ENCODE peak calls at places on chromosome 17, in seven cellular contexts. One of them, this sample, is unnamed.

GRCh38 chr17:60087882-60088669 is 9.4 kb upstream of the HEATR6 start:
- DNase-seq in spleen: no peak
- DNase-seq in NCI-H1105: no peak
- DNase-seq in kidney: no peak
- DNase-seq in IMR-90: no peak
- DNase-seq in A549: peak
- DNase-seq in iPS-NIHi11: peak
- DNase-seq in this sample: no peak

GRCh38 chr17:76737676-76738467 is at the start of gene MFSD11:
- DNase-seq in spleen: peak
- DNase-seq in A549: peak
- DNase-seq in kidney: peak
- DNase-seq in iPS-NIHi11: peak
- DNase-seq in IMR-90: peak
- DNase-seq in NCI-H1105: peak
- DNase-seq in this sample: peak

GRCh38 chr17:71494456-71494855 is 626.4 kb upstream of the SOX9 start:
- DNase-seq in kidney: no peak
- DNase-seq in iPS-NIHi11: peak
- DNase-seq in A549: no peak
- DNase-seq in IMR-90: no peak
- DNase-seq in NCI-H1105: no peak
- DNase-seq in spleen: no peak
- DNase-seq in this sample: no peak

GRCh38 chr17:50638851-50639767 is 4.4 kb downstream of the ABCC3 start:
- DNase-seq in IMR-90: peak
- DNase-seq in spleen: peak
- DNase-seq in iPS-NIHi11: peak
- DNase-seq in kidney: peak
- DNase-seq in A549: peak
- DNase-seq in NCI-H1105: peak
- DNase-seq in this sample: peak

GRCh38 chr17:76527430-76528111 is 9.9 kb downstream of the CYGB start:
- DNase-seq in iPS-NIHi11: peak
- DNase-seq in A549: no peak
- DNase-seq in spleen: peak
- DNase-seq in kidney: peak
- DNase-seq in NCI-H1105: no peak
- DNase-seq in IMR-90: peak
- DNase-seq in this sample: peak

GRCh38 chr17:38693700-38694329 is 11.3 kb upstream of the MLLT6 start:
- DNase-seq in IMR-90: peak
- DNase-seq in NCI-H1105: no peak
- DNase-seq in iPS-NIHi11: peak
- DNase-seq in kidney: peak
- DNase-seq in A549: no peak
- DNase-seq in spleen: peak
- DNase-seq in this sample: no peak

GRCh38 chr17:7523033-7523432 is 25.8 kb upstream of the TNFSF12 start:
- DNase-seq in spleen: peak
- DNase-seq in iPS-NIHi11: peak
- DNase-seq in NCI-H1105: no peak
- DNase-seq in kidney: peak
- DNase-seq in A549: no peak
- DNase-seq in IMR-90: no peak
- DNase-seq in this sample: no peak

GRCh38 chr17:373616-374225 is 21.1 kb upstream of the RPH3AL start:
- DNase-seq in spleen: peak
- DNase-seq in A549: no peak
- DNase-seq in NCI-H1105: no peak
- DNase-seq in IMR-90: no peak
- DNase-seq in iPS-NIHi11: no peak
- DNase-seq in kidney: no peak
- DNase-seq in this sample: no peak

GRCh38 chr17:49414271-49414621 is 436 bp downstream of the PHB1 start:
- DNase-seq in iPS-NIHi11: no peak
- DNase-seq in NCI-H1105: no peak
- DNase-seq in IMR-90: no peak
- DNase-seq in spleen: no peak
- DNase-seq in kidney: no peak
- DNase-seq in A549: peak
- DNase-seq in this sample: no peak

GRCh38 chr17:77677210-77677609 is 281.3 kb upstream of the TNRC6C start:
- DNase-seq in IMR-90: no peak
- DNase-seq in iPS-NIHi11: no peak
- DNase-seq in kidney: no peak
- DNase-seq in A549: no peak
- DNase-seq in spleen: peak
- DNase-seq in NCI-H1105: no peak
- DNase-seq in this sample: no peak

GRCh38 chr17:49108318-49108717 is 24.3 kb upstream of the B4GALNT2 start:
- DNase-seq in iPS-NIHi11: peak
- DNase-seq in kidney: no peak
- DNase-seq in spleen: no peak
- DNase-seq in NCI-H1105: no peak
- DNase-seq in IMR-90: peak
- DNase-seq in A549: peak
- DNase-seq in this sample: peak

GRCh38 chr17:8153550-8153956 is 1.3 kb upstream of the PER1 start:
- DNase-seq in kidney: peak
- DNase-seq in IMR-90: peak
- DNase-seq in A549: peak
- DNase-seq in iPS-NIHi11: no peak
- DNase-seq in NCI-H1105: no peak
- DNase-seq in spleen: no peak
- DNase-seq in this sample: peak

GRCh38 chr17:42276609-42277341 is 584 bp upstream of the STAT5B start:
- DNase-seq in spleen: peak
- DNase-seq in iPS-NIHi11: peak
- DNase-seq in IMR-90: peak
- DNase-seq in A549: peak
- DNase-seq in kidney: peak
- DNase-seq in NCI-H1105: no peak
- DNase-seq in this sample: peak

GRCh38 chr17:1304522-1304921 is 25.1 kb downstream of the TRARG1 start:
- DNase-seq in kidney: no peak
- DNase-seq in spleen: no peak
- DNase-seq in A549: no peak
- DNase-seq in NCI-H1105: no peak
- DNase-seq in IMR-90: no peak
- DNase-seq in iPS-NIHi11: no peak
- DNase-seq in this sample: no peak

GRCh38 chr17:77690271-77691161 is 268.0 kb upstream of the TNRC6C start:
- DNase-seq in iPS-NIHi11: no peak
- DNase-seq in kidney: no peak
- DNase-seq in NCI-H1105: no peak
- DNase-seq in IMR-90: no peak
- DNase-seq in spleen: no peak
- DNase-seq in A549: no peak
- DNase-seq in this sample: no peak

GRCh38 chr17:9406046-9406631 is 169.5 kb downstream of the STX8 start:
- DNase-seq in NCI-H1105: no peak
- DNase-seq in iPS-NIHi11: no peak
- DNase-seq in spleen: no peak
- DNase-seq in A549: no peak
- DNase-seq in IMR-90: peak
- DNase-seq in kidney: no peak
- DNase-seq in this sample: no peak

GRCh38 chr17:79532107-79532790 is 78.6 kb downstream of the RBFOX3 start:
- DNase-seq in IMR-90: no peak
- DNase-seq in iPS-NIHi11: no peak
- DNase-seq in spleen: peak
- DNase-seq in A549: no peak
- DNase-seq in NCI-H1105: no peak
- DNase-seq in kidney: peak
- DNase-seq in this sample: no peak

GRCh38 chr17:42670199-42670924 is 6.4 kb downstream of the PLEKHH3 start:
- DNase-seq in spleen: peak
- DNase-seq in kidney: peak
- DNase-seq in iPS-NIHi11: peak
- DNase-seq in IMR-90: no peak
- DNase-seq in NCI-H1105: no peak
- DNase-seq in A549: no peak
- DNase-seq in this sample: no peak

GRCh38 chr17:15494821-15495220 is 27.4 kb upstream of the CDRT4 start:
- DNase-seq in spleen: no peak
- DNase-seq in iPS-NIHi11: no peak
- DNase-seq in NCI-H1105: no peak
- DNase-seq in kidney: no peak
- DNase-seq in IMR-90: no peak
- DNase-seq in A549: no peak
- DNase-seq in this sample: no peak

GRCh38 chr17:55661359-55661758 is 61.3 kb downstream of the TMEM100 start:
- DNase-seq in A549: no peak
- DNase-seq in iPS-NIHi11: no peak
- DNase-seq in kidney: no peak
- DNase-seq in NCI-H1105: no peak
- DNase-seq in spleen: no peak
- DNase-seq in IMR-90: no peak
- DNase-seq in this sample: no peak

GRCh38 chr17:75642221-75643032 is 9.2 kb downstream of the SMIM5 start:
- DNase-seq in spleen: no peak
- DNase-seq in iPS-NIHi11: no peak
- DNase-seq in IMR-90: no peak
- DNase-seq in A549: no peak
- DNase-seq in kidney: peak
- DNase-seq in NCI-H1105: no peak
- DNase-seq in this sample: no peak

GRCh38 chr17:77901476-77901875 is 57.0 kb upstream of the TNRC6C start:
- DNase-seq in NCI-H1105: no peak
- DNase-seq in IMR-90: no peak
- DNase-seq in iPS-NIHi11: no peak
- DNase-seq in kidney: no peak
- DNase-seq in spleen: no peak
- DNase-seq in A549: no peak
- DNase-seq in this sample: no peak

This sample was measured in T1000.